ENCODE peak calls at places on chromosomes 5 and 9, in five cellular contexts. T is GM13976, M is tibial artery, Q is astrocyte of the spinal cord, G is fibroblast of mammary gland. O is an unnamed sample.

GRCh38 chr5:82635561-82636288 is 357.6 kb upstream of the RPS23 start:
- DNase-seq in T (no peak), M (no peak), Q (peak), G (peak), O (peak)

GRCh38 chr9:88680041-88680440 is 145.1 kb downstream of the NXNL2 start:
- DNase-seq in T (no peak), M (no peak), Q (no peak), G (peak), O (peak)

GRCh38 chr9:35526087-35526801 is 36.3 kb downstream of the RUSC2 start:
- DNase-seq in T (no peak), M (no peak), Q (peak), G (peak), O (peak)

GRCh38 chr5:127517110-127517479 is 345 bp upstream of the PRRC1 start:
- DNase-seq in T (no peak), M (no peak), Q (peak), G (peak), O (no peak)

GRCh38 chr5:141373673-141374317 is at the start of gene PCDHGA6:
- DNase-seq in T (no peak), M (no peak), Q (peak), G (peak), O (peak)

GRCh38 chr9:92538541-92538940 is 2.8 kb upstream of the ECM2 start:
- DNase-seq in T (no peak), M (no peak), Q (peak), G (peak), O (peak)

GRCh38 chr5:144307726-144308125 is 137.1 kb downstream of the KCTD16 start:
- DNase-seq in T (no peak), M (no peak), Q (no peak), G (no peak), O (no peak)

GRCh38 chr9:91047993-91048607 is 246.5 kb downstream of the SYK start:
- DNase-seq in T (no peak), M (no peak), Q (peak), G (peak), O (peak)

GRCh38 chr9:73824671-73825070 is 672.5 kb upstream of the RORB start:
- DNase-seq in T (no peak), M (no peak), Q (no peak), G (no peak), O (no peak)

GRCh38 chr5:68345166-68345565 is 129.6 kb downstream of the PIK3R1 start:
- DNase-seq in T (no peak), M (no peak), Q (no peak), G (peak), O (no peak)

GRCh38 chr9:89096807-89097206 is 81.8 kb downstream of the SHC3 start:
- DNase-seq in T (no peak), M (no peak), Q (no peak), G (no peak), O (no peak)

GRCh38 chr5:125148706-125149105 is 402.3 kb upstream of the ZNF608 start:
- DNase-seq in T (no peak), M (no peak), Q (peak), G (peak), O (peak)

GRCh38 chr9:70117835-70118319 is 74.2 kb downstream of the MAMDC2 start:
- DNase-seq in T (no peak), M (no peak), Q (peak), G (no peak), O (peak)

GRCh38 chr5:1516615-1517601 is 6.9 kb downstream of the LPCAT1 start:
- DNase-seq in T (no peak), M (peak), Q (peak), G (peak), O (peak)

GRCh38 chr9:8025532-8025931 is 226.0 kb upstream of the DMAC1 start:
- DNase-seq in T (no peak), M (no peak), Q (peak), G (peak), O (peak)

GRCh38 chr9:15240927-15241326 is 66.1 kb downstream of the TTC39B start:
- DNase-seq in T (no peak), M (no peak), Q (no peak), G (no peak), O (no peak)

GRCh38 chr9:133113928-133114351 is 7.1 kb downstream of the RALGDS start:
- DNase-seq in T (no peak), M (no peak), Q (no peak), G (no peak), O (no peak)

GRCh38 chr5:102547659-102548058 is 48.9 kb upstream of the SLCO6A1 start:
- DNase-seq in T (no peak), M (no peak), Q (no peak), G (no peak), O (no peak)

GRCh38 chr9:136623016-136623848 is 39.5 kb upstream of the EGFL7 start:
- DNase-seq in T (no peak), M (no peak), Q (no peak), G (no peak), O (no peak)

GRCh38 chr9:130692365-130692764 is 1.2 kb upstream of the EXOSC2 start:
- DNase-seq in T (no peak), M (no peak), Q (peak), G (peak), O (no peak)

GRCh38 chr9:27117489-27118135 is 8.6 kb downstream of the TEK start:
- DNase-seq in T (no peak), M (peak), Q (peak), G (peak), O (peak)

GRCh38 chr5:107135391-107135790 is 535.3 kb downstream of the EFNA5 start:
- DNase-seq in T (no peak), M (no peak), Q (peak), G (peak), O (peak)

GRCh38 chr9:133002147-133003070 is 23.9 kb downstream of the GFI1B start:
- DNase-seq in T (peak), M (no peak), Q (no peak), G (no peak), O (no peak)

GRCh38 chr9:34430843-34431437 is 27.4 kb downstream of the FAM219A start:
- DNase-seq in T (peak), M (peak), Q (peak), G (peak), O (peak)

GRCh38 chr9:100933656-100934055 is 94.9 kb upstream of the PLPPR1 start:
- DNase-seq in T (no peak), M (no peak), Q (peak), G (peak), O (peak)

GRCh38 chr9:125493384-125493783 is 213.6 kb downstream of the MAPKAP1 start:
- DNase-seq in T (no peak), M (no peak), Q (no peak), G (no peak), O (no peak)

GRCh38 chr5:55584398-55585265 is 49.9 kb upstream of the PLPP1 start:
- DNase-seq in T (no peak), M (no peak), Q (no peak), G (no peak), O (peak)

GRCh38 chr5:34521628-34522290 is 134.4 kb upstream of the RAI14 start:
- DNase-seq in T (no peak), M (no peak), Q (no peak), G (no peak), O (no peak)

GRCh38 chr9:11135856-11136255 is 523.1 kb upstream of the PTPRD start:
- DNase-seq in T (no peak), M (no peak), Q (no peak), G (no peak), O (no peak)

GRCh38 chr5:59187772-59188347 is 605.0 kb downstream of the RAB3C start:
- DNase-seq in T (no peak), M (no peak), Q (peak), G (peak), O (peak)

GRCh38 chr9:111559000-111559610 is 34.1 kb downstream of the ZNF483 start:
- DNase-seq in T (no peak), M (no peak), Q (peak), G (peak), O (peak)

GRCh38 chr5:33046091-33046490 is 335.0 kb downstream of the NPR3 start:
- DNase-seq in T (no peak), M (no peak), Q (peak), G (peak), O (peak)

GRCh38 chr9:17795708-17796107 is 216.8 kb downstream of the SH3GL2 start:
- DNase-seq in T (no peak), M (no peak), Q (peak), G (peak), O (peak)

GRCh38 chr5:77015938-77016569 is 14.2 kb upstream of the AGGF1 start:
- DNase-seq in T (no peak), M (no peak), Q (peak), G (peak), O (peak)
- TF ChIP-seq CTCF in T (peak), M (no peak), Q (peak), G (peak), O (peak)

DNA sequence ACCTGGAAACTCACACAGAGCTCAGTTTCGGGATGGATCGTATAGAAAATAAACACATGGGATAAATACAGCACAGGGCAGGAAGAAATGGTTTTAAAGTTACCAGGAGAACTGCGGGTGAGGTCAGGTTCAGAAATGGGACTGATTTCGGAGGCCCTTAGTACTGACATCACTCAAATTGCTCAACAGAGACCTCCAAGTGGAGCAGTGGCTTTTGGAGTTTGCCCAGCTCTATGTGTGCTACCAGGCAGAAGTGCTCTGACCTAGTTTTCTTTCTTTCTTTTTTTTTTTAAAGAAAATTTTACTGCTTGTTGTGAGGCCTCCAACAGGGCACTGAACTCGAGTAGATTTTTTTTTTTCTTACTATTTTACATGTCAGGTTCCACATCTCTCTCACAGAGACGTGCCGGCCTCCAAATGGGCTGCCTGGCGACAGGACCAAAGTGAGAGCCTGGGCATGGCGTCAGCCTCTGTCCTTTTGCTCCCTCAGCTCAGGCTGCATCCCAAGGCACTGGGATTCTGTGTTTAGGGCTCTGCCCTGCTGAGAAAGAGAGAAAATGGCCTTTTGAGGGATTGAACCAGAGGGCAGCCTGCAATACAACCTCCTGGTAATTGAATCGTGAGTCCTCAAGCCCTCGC is 173.7 kb downstream of the FGF1 start:
- DNase-seq in T (no peak), M (peak), Q (no peak), G (peak), O (no peak)
- TF ChIP-seq CTCF in T (no peak), M (no peak), Q (no peak), G (no peak), O (no peak)

GRCh38 chr5:37549411-37549810 is 170.3 kb downstream of the WDR70 start:
- DNase-seq in T (no peak), M (no peak), Q (no peak), G (no peak), O (no peak)
- TF ChIP-seq CTCF in T (no peak), M (no peak), Q (no peak), G (no peak), O (no peak)

GRCh38 chr9:21473236-21473635 is 8.9 kb downstream of the IFNE start:
- DNase-seq in T (no peak), M (no peak), Q (no peak), G (no peak), O (no peak)
- TF ChIP-seq CTCF in T (no peak), M (no peak), Q (peak), G (peak), O (peak)

GRCh38 chr5:173057062-173057924 is 1.1 kb downstream of the CREBRF start:
- DNase-seq in T (peak), M (peak), Q (peak), G (peak), O (peak)
- TF ChIP-seq CTCF in T (no peak), M (peak), Q (peak), G (peak), O (peak)

GRCh38 chr5:5886812-5887486 is 464.5 kb downstream of the ICE1 start:
- DNase-seq in T (peak), M (no peak), Q (no peak), G (no peak), O (no peak)
- TF ChIP-seq CTCF in T (peak), M (no peak), Q (peak), G (no peak), O (no peak)

DNA sequence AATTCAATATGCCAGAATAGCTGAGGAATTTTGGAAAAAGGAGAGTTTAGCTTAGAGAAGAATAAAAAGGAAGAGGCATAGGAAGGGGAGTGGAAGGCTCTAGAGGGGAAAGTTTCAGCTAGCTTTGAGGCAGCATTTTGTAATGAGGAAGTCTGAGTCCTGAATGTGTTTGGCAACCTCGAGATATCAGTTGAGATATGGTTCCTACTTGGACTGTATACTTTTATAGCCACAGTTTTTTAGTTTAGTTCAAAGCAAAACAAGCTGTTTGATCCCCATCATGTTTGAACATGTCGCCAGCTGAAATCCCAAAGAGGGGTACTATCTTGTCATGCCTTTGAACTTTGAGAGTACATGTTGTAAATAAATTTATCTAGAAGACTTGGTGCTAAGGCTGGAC is 559.0 kb upstream of the FTMT start:
- DNase-seq in T (no peak), M (no peak), Q (no peak), G (no peak), O (no peak)
- TF ChIP-seq CTCF in T (no peak), M (no peak), Q (no peak), G (no peak), O (no peak)

GRCh38 chr5:176619569-176620332 is 9.8 kb upstream of the GPRIN1 start:
- DNase-seq in T (no peak), M (no peak), Q (no peak), G (no peak), O (no peak)
- TF ChIP-seq CTCF in T (no peak), M (no peak), Q (no peak), G (no peak), O (no peak)

GRCh38 chr5:148640471-148640870 is 13.9 kb downstream of the HTR4 start:
- DNase-seq in T (no peak), M (no peak), Q (no peak), G (no peak), O (no peak)

GRCh38 chr5:148641735-148642134 is 12.6 kb downstream of the HTR4 start:
- DNase-seq in T (no peak), M (no peak), Q (no peak), G (no peak), O (no peak)

GRCh38 chr5:148645527-148645926 is 8.8 kb downstream of the HTR4 start:
- DNase-seq in T (no peak), M (no peak), Q (no peak), G (no peak), O (no peak)
- TF ChIP-seq CTCF in T (no peak), M (no peak), Q (no peak), G (no peak), O (no peak)

GRCh38 chr9:33426843-33427293 is 20.5 kb downstream of the AQP3 start:
- DNase-seq in T (no peak), M (no peak), Q (no peak), G (no peak), O (no peak)
- TF ChIP-seq CTCF in T (no peak), M (no peak), Q (no peak), G (no peak), O (no peak)